ENCODE peak calls at places on chromosomes 2 and 18, in six cellular contexts. Q is GM12878, T is spleen, C is SK-N-SH, M is Panc1, N is transverse colon. J is an unnamed sample. For H3K4me1, the result is how much of the 10 kb centered on the place peaks cover.

GRCh38 chr2:46767706-46768105 is 147.9 kb downstream of the MCFD2 start:
- DNase-seq in Q (no peak), T (no peak), C (no peak), M (no peak), N (no peak), J (no peak)

GRCh38 chr18:57898506-57899124 is 95.5 kb upstream of the ATP8B1 start:
- DNase-seq in Q (no peak), T (no peak), C (no peak), M (no peak), N (no peak), J (no peak)

GRCh38 chr2:42725657-42726056 is 38.3 kb downstream of the OXER1 start:
- DNase-seq in Q (no peak), T (no peak), C (no peak), M (no peak), N (no peak), J (no peak)

GRCh38 chr18:25126751-25127150 is 225.2 kb downstream of the ZNF521 start:
- DNase-seq in Q (no peak), T (no peak), C (no peak), M (no peak), N (no peak), J (no peak)

GRCh38 chr2:223104336-223104735 is 52.3 kb downstream of the KCNE4 start:
- DNase-seq in Q (no peak), T (no peak), C (no peak), M (no peak), N (no peak), J (no peak)

GRCh38 chr2:10329880-10330699 is 27.4 kb downstream of the HPCAL1 start:
- DNase-seq in Q (no peak), T (no peak), C (no peak), M (no peak), N (no peak), J (no peak)

GRCh38 chr2:18599509-18600254 is 10.3 kb upstream of the NT5C1B start:
- DNase-seq in Q (no peak), T (no peak), C (no peak), M (no peak), N (no peak), J (no peak)

GRCh38 chr2:147017976-147018645 is 826.7 kb upstream of the ACVR2A start:
- DNase-seq in Q (no peak), T (no peak), C (no peak), M (no peak), N (no peak), J (no peak)

GRCh38 chr2:160924936-160925353 is 235.3 kb upstream of the TANK start:
- DNase-seq in Q (no peak), T (no peak), C (no peak), M (no peak), N (no peak), J (no peak)

GRCh38 chr2:46118656-46119338 is 178.4 kb upstream of the EPAS1 start:
- DNase-seq in Q (no peak), T (no peak), C (no peak), M (no peak), N (no peak), J (peak)

GRCh38 chr2:64325852-64326577 is 127.9 kb upstream of the LGALSL start:
- DNase-seq in Q (peak), T (no peak), C (no peak), M (no peak), N (peak), J (no peak)

DNA sequence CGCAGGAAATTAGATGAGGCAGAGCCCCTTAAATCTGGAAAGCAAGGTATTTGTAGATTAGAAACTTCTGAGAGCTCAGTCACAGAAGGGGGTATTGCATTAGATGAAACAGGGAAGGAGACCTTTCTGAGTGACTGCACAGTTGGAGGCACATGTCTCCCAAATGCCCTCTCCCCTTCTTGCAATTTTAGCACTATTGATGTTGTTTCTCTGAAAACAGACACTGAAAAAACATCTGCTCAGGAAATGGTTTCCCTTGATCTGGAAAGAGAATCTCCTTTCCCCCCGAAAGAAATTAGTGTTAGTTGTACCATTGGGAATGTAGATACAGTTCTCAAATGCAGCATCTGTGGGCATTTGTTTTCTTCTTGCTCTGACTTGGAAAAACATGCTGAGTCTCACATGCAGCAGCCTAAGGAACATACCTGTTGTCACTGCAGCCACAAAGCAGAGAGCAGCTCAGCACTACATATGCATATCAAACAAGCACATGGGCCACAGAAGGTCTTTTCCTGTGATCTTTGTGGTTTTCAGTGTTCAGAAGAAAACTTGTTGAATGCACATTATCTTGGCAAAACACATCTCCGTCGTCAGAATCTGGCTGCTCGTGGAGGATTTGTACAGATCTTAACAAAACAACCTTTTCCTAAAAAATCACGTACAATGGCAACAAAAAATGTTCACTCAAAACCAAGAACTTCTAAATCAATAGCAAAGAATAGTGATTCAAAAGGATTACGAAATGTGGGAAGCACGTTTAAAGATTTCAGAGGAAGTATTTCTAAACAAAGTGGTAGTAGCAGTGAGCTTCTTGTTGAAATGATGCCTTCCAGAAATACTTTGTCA is 33.8 kb downstream of the ZNF407 start:
- DNase-seq in Q (no peak), T (no peak), C (no peak), M (no peak), N (no peak), J (no peak)
- H3K27ac ChIP-seq in Q (no peak), T (peak), C (no peak), M (no peak), N (no peak), J (no peak)

GRCh38 chr2:62293151-62293489 is 97.2 kb downstream of the B3GNT2 start:
- DNase-seq in Q (no peak), T (no peak), C (no peak), M (no peak), N (no peak), J (no peak)

GRCh38 chr2:62293490-62294212 is 97.7 kb downstream of the B3GNT2 start:
- DNase-seq in Q (no peak), T (no peak), C (peak), M (no peak), N (peak), J (no peak)

GRCh38 chr2:62291052-62291451 is 95.1 kb downstream of the B3GNT2 start:
- DNase-seq in Q (no peak), T (no peak), C (no peak), M (no peak), N (no peak), J (no peak)

GRCh38 chr2:62291517-62292137 is 95.7 kb downstream of the B3GNT2 start:
- DNase-seq in Q (no peak), T (no peak), C (no peak), M (no peak), N (no peak), J (no peak)

DNA sequence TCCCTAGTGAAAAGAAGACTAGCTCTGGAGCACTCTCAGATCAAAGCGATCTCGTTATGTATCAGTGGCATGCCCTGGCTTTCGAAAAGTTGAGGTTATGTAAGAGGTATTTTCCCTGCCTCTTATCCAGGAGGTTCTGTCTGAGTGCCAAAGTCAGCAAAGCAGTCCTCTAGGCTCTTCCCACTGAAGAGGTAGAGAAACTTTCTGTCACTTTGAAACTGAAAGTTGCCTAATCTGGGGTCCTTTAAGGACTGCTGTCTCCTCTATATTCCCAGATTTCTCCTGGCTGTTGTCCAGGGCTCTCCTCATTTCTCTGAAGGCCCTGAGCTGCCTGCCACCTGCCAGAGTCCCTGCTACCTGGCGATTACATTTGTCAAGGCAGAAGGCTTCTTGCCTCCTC is 96.3 kb downstream of the B3GNT2 start:
- DNase-seq in Q (no peak), T (no peak), C (no peak), M (no peak), N (peak), J (no peak)
- TF ChIP-seq POLR2AphosphoS5 in Q (no peak), T (no peak), C (no peak), M (no peak), N (peak), J (no peak)

DNA sequence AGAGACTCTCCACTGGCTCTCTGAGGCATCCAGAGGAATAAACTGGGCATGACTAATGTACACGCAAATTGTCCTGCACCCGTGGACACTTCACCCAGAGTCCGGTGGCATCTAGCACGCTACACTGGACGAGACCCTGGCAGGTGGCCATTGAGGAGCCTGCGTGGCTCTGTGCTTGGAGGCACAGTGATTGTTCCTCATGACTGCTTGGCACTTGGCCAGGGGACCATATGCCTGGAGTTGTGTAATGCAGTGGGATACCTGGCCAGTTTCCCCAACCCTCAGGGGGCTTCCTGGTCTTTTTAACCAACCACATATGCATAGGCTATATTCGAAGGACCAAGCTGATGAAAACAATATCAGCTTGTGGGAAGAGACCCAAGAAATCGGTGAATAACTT is 66.6 kb downstream of the MTCL1 start:
- DNase-seq in Q (no peak), T (no peak), C (no peak), M (no peak), N (peak), J (no peak)
- H3K4me1 ChIP-seq in Q (under half), T (under half), C (under half), M (under half), N (under half), J (under half)

DNA sequence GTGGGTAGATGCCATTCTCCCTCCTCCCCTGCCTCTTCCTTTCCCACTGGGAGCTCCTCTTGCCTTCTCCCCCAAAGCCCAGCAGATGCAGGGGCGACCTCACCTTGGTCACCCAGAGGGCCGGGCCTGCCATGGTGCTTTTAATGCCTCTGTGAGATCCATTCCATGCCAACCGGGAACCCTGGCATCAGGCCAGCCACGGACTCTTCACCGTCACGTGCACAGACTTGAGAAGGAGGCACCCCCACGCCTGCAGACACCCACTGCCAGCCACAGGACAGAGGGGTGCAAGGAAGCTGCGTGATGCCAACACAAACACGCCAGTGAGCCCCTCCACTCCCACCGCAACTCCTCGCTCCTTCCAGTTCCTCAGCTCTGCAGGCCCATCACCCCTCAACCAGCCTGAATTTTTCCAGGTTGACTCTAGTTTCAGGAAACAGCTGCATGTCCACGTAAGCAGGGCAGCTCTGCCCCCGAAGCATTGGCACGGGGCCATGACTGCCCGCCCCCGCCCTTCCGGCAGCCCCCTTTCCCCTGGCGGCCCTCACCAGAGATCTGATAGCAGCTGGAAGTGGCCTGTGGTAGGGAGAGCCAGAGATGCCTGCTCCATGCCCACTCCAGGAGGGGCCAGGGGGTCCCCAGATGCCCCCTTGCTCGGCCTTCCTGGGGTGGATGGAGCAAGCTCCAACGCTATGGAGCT is 50.8 kb downstream of the DNMT3A start:
- DNase-seq in Q (no peak), T (no peak), C (peak), M (no peak), N (no peak), J (no peak)
- H3K27ac ChIP-seq in Q (no peak), T (peak), C (peak), M (no peak), N (no peak), J (peak)

GRCh38 chr2:62589691-62590356 is 83.8 kb upstream of the TMEM17 start:
- DNase-seq in Q (no peak), T (no peak), C (no peak), M (no peak), N (no peak), J (no peak)
- TF ChIP-seq POLR2AphosphoS5 in Q (no peak), T (no peak), C (no peak), M (no peak), N (no peak), J (no peak)

GRCh38 chr2:101081508-101081907 is 69.7 kb downstream of the TBC1D8 start:
- DNase-seq in Q (no peak), T (no peak), C (no peak), M (no peak), N (no peak), J (no peak)
- H3K4me1 ChIP-seq in Q (under half), T (under half), C (under half), M (under half), N (under half), J (under half)

GRCh38 chr18:46542545-46542944 is 114.5 kb downstream of the LOXHD1 start:
- DNase-seq in Q (no peak), T (no peak), C (no peak), M (no peak), N (no peak), J (no peak)

GRCh38 chr18:46538376-46538775 is 118.6 kb downstream of the LOXHD1 start:
- DNase-seq in Q (no peak), T (no peak), C (no peak), M (no peak), N (no peak), J (no peak)

GRCh38 chr18:46536215-46536874 is 120.7 kb downstream of the LOXHD1 start:
- DNase-seq in Q (no peak), T (no peak), C (no peak), M (peak), N (no peak), J (no peak)

GRCh38 chr18:46546111-46546640 is 110.8 kb downstream of the LOXHD1 start:
- DNase-seq in Q (no peak), T (no peak), C (no peak), M (no peak), N (no peak), J (no peak)

GRCh38 chr18:46541626-46542189 is 115.3 kb downstream of the LOXHD1 start:
- DNase-seq in Q (no peak), T (no peak), C (no peak), M (no peak), N (no peak), J (no peak)
- H3K27ac ChIP-seq in Q (no peak), T (no peak), C (no peak), M (no peak), N (no peak), J (no peak)

GRCh38 chr2:130987519-130988425 is 105.5 kb downstream of the FAM168B start:
- DNase-seq in Q (no peak), T (no peak), C (peak), M (no peak), N (no peak), J (no peak)
- TF ChIP-seq POLR2AphosphoS5 in Q (no peak), T (no peak), C (no peak), M (no peak), N (no peak), J (no peak)

GRCh38 chr2:119365436-119365835 is 1.2 kb downstream of the C2orf76 start:
- DNase-seq in Q (no peak), T (no peak), C (no peak), M (no peak), N (no peak), J (no peak)

GRCh38 chr2:119366161-119366648 is 429 bp downstream of the C2orf76 start:
- DNase-seq in Q (no peak), T (no peak), C (no peak), M (no peak), N (peak), J (peak)

GRCh38 chr2:119366649-119367471 is at the start of the genes C2orf76 and DBI:
- DNase-seq in Q (peak), T (peak), C (peak), M (peak), N (peak), J (peak)

GRCh38 chr2:119367472-119368099 is 809 bp downstream of the DBI start:
- DNase-seq in Q (no peak), T (peak), C (peak), M (no peak), N (peak), J (no peak)

DNA sequence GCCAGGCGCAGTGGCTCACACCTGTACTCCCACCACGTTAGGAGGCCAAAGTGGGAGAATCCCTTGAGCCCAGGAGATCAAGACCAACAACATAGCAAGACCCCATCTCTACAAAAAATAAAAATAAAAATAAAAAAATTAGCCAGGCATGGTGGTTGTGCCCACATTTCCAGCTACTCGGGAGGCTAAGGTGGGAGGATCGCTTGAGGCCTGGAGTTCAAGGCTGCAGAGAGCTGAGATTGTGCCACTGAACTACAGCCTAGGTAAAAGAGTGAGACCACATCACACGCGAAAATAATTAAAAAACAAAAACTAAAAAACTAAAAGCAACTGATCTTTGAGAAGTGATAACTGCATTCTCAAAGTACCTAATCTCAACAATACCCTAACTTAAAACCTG is 1.8 kb downstream of the C2orf76 start:
- DNase-seq in Q (no peak), T (no peak), C (no peak), M (no peak), N (no peak), J (no peak)
- H3K4me1 ChIP-seq in Q (under half), T (under half), C (under half), M (under half), N (under half), J (under half)

GRCh38 chr18:9757851-9758587 is 49.9 kb downstream of the RAB31 start:
- DNase-seq in Q (no peak), T (no peak), C (no peak), M (no peak), N (no peak), J (no peak)

GRCh38 chr18:9755110-9755509 is 47.0 kb downstream of the RAB31 start:
- DNase-seq in Q (no peak), T (no peak), C (no peak), M (no peak), N (no peak), J (no peak)

GRCh38 chr18:9753863-9754262 is 45.8 kb downstream of the RAB31 start:
- DNase-seq in Q (no peak), T (no peak), C (no peak), M (no peak), N (no peak), J (peak)

GRCh38 chr18:9756566-9757470 is 48.7 kb downstream of the RAB31 start:
- DNase-seq in Q (no peak), T (no peak), C (no peak), M (no peak), N (no peak), J (peak)

GRCh38 chr18:9755603-9756002 is 47.5 kb downstream of the RAB31 start:
- DNase-seq in Q (no peak), T (no peak), C (no peak), M (no peak), N (no peak), J (no peak)
- H3K27ac ChIP-seq in Q (no peak), T (peak), C (no peak), M (peak), N (no peak), J (no peak)